ENCODE peak calls at places on chromosomes 1 and 21, in four cellular contexts. One of them, this sample, is unnamed.

GRCh38 chr1:167791281-167792209 is 69.8 kb downstream of the MPZL1 start:
- DNase-seq in right cardiac atrium: peak
- DNase-seq in Calu3: no peak
- DNase-seq in left colon: no peak
- DNase-seq in this sample: no peak

GRCh38 chr1:68819190-68819829 is 322.4 kb upstream of the DEPDC1 start:
- DNase-seq in right cardiac atrium: no peak
- DNase-seq in Calu3: no peak
- DNase-seq in left colon: no peak
- DNase-seq in this sample: peak

GRCh38 chr1:7032992-7033391 is 247.7 kb downstream of the CAMTA1 start:
- DNase-seq in right cardiac atrium: no peak
- DNase-seq in Calu3: no peak
- DNase-seq in left colon: no peak
- DNase-seq in this sample: no peak

GRCh38 chr1:7220007-7220406 is 434.8 kb downstream of the CAMTA1 start:
- DNase-seq in right cardiac atrium: no peak
- DNase-seq in Calu3: no peak
- DNase-seq in left colon: no peak
- DNase-seq in this sample: no peak

GRCh38 chr1:160291248-160292220 is 6.6 kb upstream of the PEX19 start:
- DNase-seq in right cardiac atrium: peak
- DNase-seq in Calu3: peak
- DNase-seq in left colon: peak
- DNase-seq in this sample: peak

GRCh38 chr1:22609291-22609690 is 27.1 kb upstream of the C1QA start:
- DNase-seq in right cardiac atrium: no peak
- DNase-seq in Calu3: no peak
- DNase-seq in left colon: no peak
- DNase-seq in this sample: no peak

GRCh38 chr21:42111811-42112210 is 40.7 kb downstream of the UMODL1 start:
- DNase-seq in right cardiac atrium: no peak
- DNase-seq in Calu3: no peak
- DNase-seq in left colon: no peak
- DNase-seq in this sample: no peak

GRCh38 chr1:49351744-49352143 is 575.1 kb upstream of the BEND5 start:
- DNase-seq in right cardiac atrium: no peak
- DNase-seq in Calu3: peak
- DNase-seq in left colon: no peak
- DNase-seq in this sample: no peak

GRCh38 chr1:66725885-66726665 is 26.2 kb upstream of the DYNLT5 start:
- DNase-seq in right cardiac atrium: peak
- DNase-seq in Calu3: peak
- DNase-seq in left colon: no peak
- DNase-seq in this sample: peak

GRCh38 chr1:179175011-179175934 is 54.2 kb downstream of the ABL2 start:
- DNase-seq in right cardiac atrium: no peak
- DNase-seq in Calu3: peak
- DNase-seq in left colon: no peak
- DNase-seq in this sample: peak

GRCh38 chr1:32345289-32345827 is 9.3 kb upstream of the MARCKSL1 start:
- DNase-seq in right cardiac atrium: no peak
- DNase-seq in Calu3: peak
- DNase-seq in left colon: no peak
- DNase-seq in this sample: no peak

GRCh38 chr1:246564839-246565750 is 966 bp downstream of the TFB2M start:
- DNase-seq in right cardiac atrium: peak
- DNase-seq in Calu3: no peak
- DNase-seq in left colon: no peak
- DNase-seq in this sample: no peak

GRCh38 chr1:201653238-201653637 is 114.3 kb downstream of the NAV1 start:
- DNase-seq in right cardiac atrium: no peak
- DNase-seq in Calu3: no peak
- DNase-seq in left colon: no peak
- DNase-seq in this sample: no peak

GRCh38 chr1:113415256-113416189 is 25.2 kb downstream of the MAGI3 start:
- DNase-seq in right cardiac atrium: no peak
- DNase-seq in Calu3: no peak
- DNase-seq in left colon: no peak
- DNase-seq in this sample: peak

GRCh38 chr1:225820522-225821120 is 10.7 kb downstream of the EPHX1 start:
- DNase-seq in right cardiac atrium: no peak
- DNase-seq in Calu3: no peak
- DNase-seq in left colon: no peak
- DNase-seq in this sample: peak

GRCh38 chr1:97936976-97937375 is 16.1 kb upstream of the DPYD start:
- DNase-seq in right cardiac atrium: no peak
- DNase-seq in Calu3: no peak
- DNase-seq in left colon: no peak
- DNase-seq in this sample: no peak

GRCh38 chr1:78323311-78323710 is 167.5 kb upstream of the PTGFR start:
- DNase-seq in right cardiac atrium: no peak
- DNase-seq in Calu3: no peak
- DNase-seq in left colon: no peak
- DNase-seq in this sample: no peak

GRCh38 chr1:160797861-160798273 is 1.9 kb downstream of the LY9 start:
- DNase-seq in right cardiac atrium: no peak
- DNase-seq in Calu3: no peak
- DNase-seq in left colon: no peak
- DNase-seq in this sample: no peak

GRCh38 chr1:80401757-80402156 is 1395.2 kb upstream of the ADGRL4 start:
- DNase-seq in right cardiac atrium: no peak
- DNase-seq in Calu3: no peak
- DNase-seq in left colon: no peak
- DNase-seq in this sample: no peak

GRCh38 chr1:68459091-68459490 is 9.3 kb upstream of the RPE65 start:
- DNase-seq in right cardiac atrium: no peak
- DNase-seq in Calu3: no peak
- DNase-seq in left colon: no peak
- DNase-seq in this sample: no peak